ENCODE peak calls at places on chromosomes 6 and 20, in five cellular contexts. Q is tibial artery, O is bronchial epithelial cell, A is cardiac fibroblast, C is heart right ventricle. X is an unnamed sample.
A peak's percentile ranks its signal among the peaks of the same experiment; 100 is the strongest.

GRCh38 chr6:10180138-10181074 is 234.5 kb downstream of the TFAP2A start:
- DNase-seq in Q (no peak), O (peak; percentile 50), A (no peak), C (no peak), X (no peak)

GRCh38 chr20:62636446-62636845 is 5.9 kb upstream of the SLCO4A1 start:
- DNase-seq in Q (no peak), O (no peak), A (no peak), C (no peak), X (peak; percentile 41)

GRCh38 chr6:169527306-169527705 is 174.5 kb downstream of the WDR27 start:
- DNase-seq in Q (no peak), O (peak; percentile 5), A (peak; percentile 62), C (no peak), X (peak; percentile 63)

GRCh38 chr20:63475209-63475608 is 2.8 kb upstream of the KCNQ2 start:
- DNase-seq in Q (no peak), O (peak; percentile 8), A (peak; percentile 30), C (no peak), X (peak; percentile 20)

GRCh38 chr20:9689041-9689440 is 149.8 kb downstream of the PAK5 start:
- DNase-seq in Q (no peak), O (no peak), A (no peak), C (no peak), X (no peak)

GRCh38 chr6:43763133-43763797 is 6.7 kb upstream of the VEGFA start:
- DNase-seq in Q (no peak), O (no peak), A (peak; percentile 14), C (no peak), X (no peak)

GRCh38 chr20:62511300-62511914 is 35.6 kb upstream of the GATA5 start:
- DNase-seq in Q (no peak), O (no peak), A (no peak), C (no peak), X (no peak)

GRCh38 chr6:87697581-87698552 is 4.2 kb downstream of the AKIRIN2 start:
- DNase-seq in Q (no peak), O (no peak), A (peak; percentile 92), C (no peak), X (peak; percentile 86)

GRCh38 chr6:31573239-31574105 is 1.4 kb downstream of the LTA start:
- DNase-seq in Q (no peak), O (no peak), A (no peak), C (no peak), X (no peak)

GRCh38 chr6:121335111-121336008 is 1.1 kb upstream of the TBC1D32 start:
- DNase-seq in Q (no peak), O (no peak), A (no peak), C (no peak), X (no peak)

GRCh38 chr6:79028641-79029314 is 49.3 kb downstream of the PHIP start:
- DNase-seq in Q (no peak), O (no peak), A (peak; percentile 19), C (no peak), X (no peak)

GRCh38 chr20:36155991-36156390 is 1.5 kb downstream of the EPB41L1 start:
- DNase-seq in Q (no peak), O (no peak), A (no peak), C (no peak), X (no peak)

GRCh38 chr6:43070028-43070632 is 6.0 kb upstream of the PTK7 start:
- DNase-seq in Q (no peak), O (peak; percentile 60), A (peak; percentile 78), C (no peak), X (peak; percentile 84)

GRCh38 chr6:10877012-10877411 is 4.8 kb downstream of the GCM2 start:
- DNase-seq in Q (no peak), O (no peak), A (no peak), C (no peak), X (no peak)

GRCh38 chr6:154308986-154309385 is 47.6 kb downstream of the IPCEF1 start:
- DNase-seq in Q (no peak), O (no peak), A (no peak), C (no peak), X (no peak)

GRCh38 chr6:167858086-167858591 is 31.4 kb downstream of the AFDN start:
- DNase-seq in Q (no peak), O (no peak), A (peak; percentile 55), C (no peak), X (peak; percentile 37)

GRCh38 chr6:125014157-125014957 is 52.1 kb downstream of the RNF217 start:
- DNase-seq in Q (no peak), O (peak; percentile 63), A (peak; percentile 81), C (no peak), X (peak; percentile 38)

GRCh38 chr6:52304917-52305316 is 20.4 kb upstream of the MCM3 start:
- DNase-seq in Q (no peak), O (no peak), A (no peak), C (no peak), X (peak; percentile 26)

GRCh38 chr6:30163090-30163917 is at the start of gene TRIM15:
- DNase-seq in Q (no peak), O (peak; percentile 41), A (no peak), C (no peak), X (no peak)

GRCh38 chr6:107823047-107823557 is 1.0 kb downstream of the SCML4 start:
- DNase-seq in Q (no peak), O (no peak), A (no peak), C (no peak), X (no peak)

GRCh38 chr6:116676021-116676420 is 5.0 kb upstream of the KPNA5 start:
- DNase-seq in Q (no peak), O (no peak), A (no peak), C (no peak), X (no peak)

GRCh38 chr20:50948132-50948785 is 10.1 kb downstream of the DPM1 start:
- DNase-seq in Q (no peak), O (no peak), A (no peak), C (no peak), X (no peak)

GRCh38 chr6:37077459-37078296 is 72.2 kb downstream of the FGD2 start:
- DNase-seq in Q (peak; percentile 80), O (peak; percentile 54), A (peak; percentile 85), C (peak; percentile 70), X (peak; percentile 99)
- H3K4me3 ChIP-seq in Q (no peak overlapping the region), O (no peak overlapping the region), A (no peak overlapping the region), C (no peak overlapping the region), X (no peak overlapping the region)

GRCh38 chr6:27825025-27825823 is 87.0 kb downstream of the OR2B2 start:
- DNase-seq in Q (no peak), O (peak; percentile 43), A (peak; percentile 51), C (no peak), X (no peak)

GRCh38 chr6:27830212-27830664 is 82.0 kb downstream of the OR2B2 start:
- DNase-seq in Q (no peak), O (peak; percentile 27), A (no peak), C (no peak), X (no peak)

GRCh38 chr6:27834384-27834783 is 77.8 kb downstream of the OR2B2 start:
- DNase-seq in Q (no peak), O (no peak), A (no peak), C (no peak), X (peak; percentile 33)

GRCh38 chr6:27834879-27835549 is 77.2 kb downstream of the OR2B2 start:
- DNase-seq in Q (no peak), O (no peak), A (no peak), C (no peak), X (no peak)

DNA sequence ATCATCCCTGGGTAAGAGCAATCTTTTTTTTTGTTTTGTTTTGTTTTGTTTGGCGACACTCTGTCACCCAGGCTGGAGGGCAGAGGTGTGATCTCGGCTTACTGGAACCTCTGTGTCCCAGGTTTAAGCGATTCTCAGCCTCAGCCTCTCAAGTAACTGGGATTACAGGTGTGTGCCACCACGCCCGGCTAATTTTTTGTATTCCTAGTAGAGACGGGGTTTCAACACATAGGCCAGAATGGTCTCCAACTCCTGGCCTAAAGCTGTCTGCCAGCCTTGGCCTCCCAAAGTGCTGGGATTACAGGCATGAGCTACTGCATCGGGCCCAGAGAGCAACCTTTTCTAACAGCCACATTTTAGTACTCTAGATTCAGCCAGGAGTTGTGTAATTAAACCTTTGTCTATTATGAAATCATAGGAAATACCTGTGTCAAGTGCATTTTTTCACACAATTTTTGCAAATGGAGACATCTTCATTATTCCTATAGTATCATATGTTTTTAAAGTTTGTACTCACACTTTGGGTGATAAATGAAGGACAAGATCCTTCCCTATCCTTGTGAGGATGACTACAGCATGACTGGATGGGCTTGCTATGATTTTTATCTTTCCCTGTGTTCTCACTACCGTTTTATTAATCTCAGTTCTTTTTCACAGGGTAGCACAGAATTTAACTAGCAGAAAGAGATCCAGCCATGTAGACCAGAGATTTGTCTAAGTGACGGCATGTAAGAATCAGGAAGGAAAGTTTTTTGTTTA is 82.6 kb downstream of the OR2B2 start:
- DNase-seq in Q (no peak), O (peak; percentile 18), A (no peak), C (no peak), X (no peak)
- H3K4me3 ChIP-seq in Q (no peak overlapping the region), O (peak overlapping the region; percentile 49), A (peak overlapping the region; percentile 69), C (no peak overlapping the region), X (peak overlapping the region; percentile 88)

GRCh38 chr6:138528986-138529385 is 29.7 kb upstream of the NHSL1 start:
- DNase-seq in Q (no peak), O (no peak), A (no peak), C (no peak), X (no peak)

GRCh38 chr6:138528137-138528536 is 28.8 kb upstream of the NHSL1 start:
- DNase-seq in Q (no peak), O (peak; percentile 50), A (peak; percentile 29), C (no peak), X (no peak)

GRCh38 chr6:138526822-138527235 is 27.5 kb upstream of the NHSL1 start:
- DNase-seq in Q (no peak), O (no peak), A (no peak), C (no peak), X (no peak)

GRCh38 chr6:138529510-138529909 is 30.2 kb upstream of the NHSL1 start:
- DNase-seq in Q (no peak), O (no peak), A (no peak), C (no peak), X (no peak)

DNA sequence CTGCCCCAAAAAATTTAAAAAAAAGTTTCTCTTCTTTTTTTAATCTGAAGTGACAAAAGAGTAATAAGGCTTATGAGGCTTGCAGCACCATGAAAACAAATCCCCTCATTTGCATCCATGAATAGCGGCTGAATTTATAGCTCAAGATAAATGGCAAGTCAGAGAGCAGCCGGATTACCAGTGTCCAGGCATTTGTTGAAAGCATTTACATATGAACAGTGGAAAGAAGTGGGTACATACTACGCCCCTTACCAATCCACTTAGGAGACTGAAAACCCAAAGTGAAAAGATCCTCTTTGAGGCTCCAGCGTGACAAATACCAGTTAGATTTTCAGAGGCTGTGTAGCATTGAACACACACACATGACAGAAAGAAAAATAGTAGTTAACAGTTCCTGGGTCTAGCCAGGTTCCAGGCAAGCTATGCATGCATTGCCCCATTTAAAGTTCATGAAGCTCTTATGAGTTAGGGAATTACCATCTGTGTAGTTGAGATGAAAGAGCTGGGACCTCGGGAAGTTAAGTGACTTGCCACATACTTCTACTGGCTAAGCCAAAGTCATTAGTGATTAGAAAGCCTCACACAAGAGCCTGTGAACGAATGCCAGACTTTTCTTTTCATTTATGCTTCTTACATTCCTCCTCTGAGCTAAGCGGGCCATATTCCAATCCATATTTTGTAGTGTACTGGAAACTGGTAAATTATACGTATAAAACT is 28.2 kb upstream of the NHSL1 start:
- DNase-seq in Q (no peak), O (no peak), A (no peak), C (no peak), X (no peak)
- H3K4me3 ChIP-seq in Q (no peak overlapping the region), O (no peak overlapping the region), A (no peak overlapping the region), C (no peak overlapping the region), X (no peak overlapping the region)

DNA sequence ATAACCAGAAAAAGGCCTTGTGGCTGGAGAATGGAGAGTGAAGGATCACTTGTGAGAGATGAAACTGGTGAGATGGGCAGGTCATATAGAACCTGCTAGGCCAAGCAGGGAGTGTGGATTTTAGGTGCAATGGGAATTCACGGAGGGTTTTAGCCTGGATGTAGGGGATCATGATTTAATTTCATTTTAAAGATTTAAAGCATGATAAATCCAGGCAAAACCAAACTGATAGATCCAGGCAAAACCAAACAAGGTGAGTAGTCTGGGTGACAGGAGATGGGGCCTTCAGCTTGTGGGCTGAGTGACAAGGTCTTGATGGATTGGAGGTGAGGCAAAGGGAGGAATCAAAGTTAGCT is 1.5 kb upstream of the PLCG1 start:
- DNase-seq in Q (no peak), O (no peak), A (no peak), C (no peak), X (no peak)
- H3K4me3 ChIP-seq in Q (no peak overlapping the region), O (no peak overlapping the region), A (no peak overlapping the region), C (no peak overlapping the region), X (no peak overlapping the region)